ENCODE peak calls at places on chromosomes 12 and 14, in eight cellular contexts. N, X, R, P, A, Y, J and B are unnamed samples.

GRCh38 chr12:100826323-100826722 is 31.7 kb downstream of the ANO4 start:
- DNase-seq in N (peak), X (peak), R (no peak), P (peak), A (no peak), Y (peak), J (peak), B (peak)

GRCh38 chr12:66768293-66768692 is 89.4 kb upstream of the GRIP1 start:
- DNase-seq in N (no peak), X (no peak), R (no peak), P (no peak), A (no peak), Y (no peak), J (no peak), B (no peak)

GRCh38 chr14:101939771-101940170 is 24.6 kb upstream of the DYNC1H1 start:
- DNase-seq in N (no peak), X (no peak), R (no peak), P (no peak), A (no peak), Y (no peak), J (no peak), B (no peak)

GRCh38 chr14:105324080-105324778 is 9.7 kb downstream of the PACS2 start:
- DNase-seq in N (no peak), X (no peak), R (no peak), P (no peak), A (no peak), Y (no peak), J (no peak), B (no peak)

GRCh38 chr12:50848963-50849362 is 6.2 kb downstream of the TMPRSS12 start:
- DNase-seq in N (no peak), X (no peak), R (no peak), P (no peak), A (no peak), Y (no peak), J (no peak), B (no peak)

GRCh38 chr12:52924764-52925716 is 20.2 kb upstream of the KRT8 start:
- DNase-seq in N (no peak), X (peak), R (no peak), P (no peak), A (no peak), Y (no peak), J (peak), B (no peak)

GRCh38 chr14:86961106-86961716 is 1031.8 kb downstream of the GALC start:
- DNase-seq in N (no peak), X (peak), R (no peak), P (peak), A (no peak), Y (peak), J (peak), B (peak)

GRCh38 chr12:112870267-112870980 is 36.3 kb upstream of the OAS1 start:
- DNase-seq in N (no peak), X (no peak), R (no peak), P (no peak), A (no peak), Y (no peak), J (no peak), B (no peak)

GRCh38 chr12:124457287-124458219 is 109.9 kb downstream of the NCOR2 start:
- DNase-seq in N (peak), X (peak), R (peak), P (peak), A (peak), Y (no peak), J (peak), B (no peak)

GRCh38 chr12:65999564-66000280 is 130.8 kb downstream of the LLPH start:
- DNase-seq in N (no peak), X (no peak), R (no peak), P (no peak), A (no peak), Y (no peak), J (peak), B (no peak)

GRCh38 chr12:48349471-48349870 is 1.2 kb downstream of the ZNF641 start:
- DNase-seq in N (no peak), X (no peak), R (no peak), P (no peak), A (no peak), Y (no peak), J (peak), B (no peak)

GRCh38 chr12:111598637-111599458 is at the start of gene ATXN2:
- DNase-seq in N (peak), X (peak), R (peak), P (no peak), A (no peak), Y (peak), J (no peak), B (no peak)

GRCh38 chr12:30286345-30286926 is 409.2 kb downstream of the IPO8 start:
- DNase-seq in N (no peak), X (peak), R (no peak), P (peak), A (no peak), Y (no peak), J (peak), B (peak)

GRCh38 chr12:12598864-12599263 is 12.8 kb upstream of the CREBL2 start:
- DNase-seq in N (no peak), X (no peak), R (no peak), P (no peak), A (no peak), Y (no peak), J (no peak), B (no peak)

GRCh38 chr14:49858383-49858782 is 5.8 kb upstream of the NEMF start:
- DNase-seq in N (no peak), X (no peak), R (no peak), P (peak), A (no peak), Y (no peak), J (no peak), B (no peak)

GRCh38 chr12:124466200-124467128 is 100.9 kb downstream of the NCOR2 start:
- DNase-seq in N (no peak), X (no peak), R (peak), P (peak), A (no peak), Y (no peak), J (peak), B (no peak)

DNA sequence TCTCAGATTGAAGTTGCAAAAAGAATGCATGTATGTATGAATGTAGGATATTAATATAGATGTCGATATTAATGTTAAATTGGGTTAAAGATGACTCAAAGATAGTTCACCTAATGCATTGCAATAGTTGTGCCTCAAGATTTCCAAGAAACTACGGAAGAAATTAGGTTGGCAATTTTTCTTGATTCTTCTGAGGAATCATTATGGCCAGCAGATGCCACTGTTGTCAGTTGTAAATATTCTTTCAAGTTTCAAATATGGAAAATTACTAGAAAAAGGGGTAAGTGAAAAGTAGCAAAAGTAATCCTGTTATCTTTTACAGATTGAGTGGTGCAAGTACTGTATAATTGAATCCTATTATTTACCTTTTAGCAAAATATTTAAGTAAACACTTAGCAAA is 202.1 kb downstream of the ADAMTS20 start:
- DNase-seq in N (no peak), X (peak), R (no peak), P (no peak), A (no peak), Y (no peak), J (peak), B (no peak)
- TF ChIP-seq CTCF in N (no peak), X (peak), R (no peak), P (no peak), A (no peak), Y (no peak), J (peak), B (peak)

DNA sequence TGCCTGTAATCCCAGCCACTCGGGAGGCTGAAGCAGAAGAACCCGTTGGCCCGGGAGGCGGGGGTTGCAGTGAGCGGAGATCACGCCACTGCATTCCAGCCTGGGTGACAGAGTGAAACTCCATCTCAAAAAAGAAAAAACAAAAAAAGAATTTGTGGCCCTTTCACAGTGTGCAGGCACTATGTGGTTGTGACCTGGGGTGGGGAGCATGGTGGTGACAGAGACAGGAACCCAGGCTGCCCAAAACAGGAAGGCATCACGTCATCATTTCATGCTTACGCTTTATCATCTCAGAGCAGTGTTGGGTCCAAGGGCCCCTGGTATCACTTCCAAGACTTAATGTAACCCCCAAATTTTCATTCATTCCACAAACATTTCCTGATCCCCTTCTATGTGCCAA is 175.7 kb upstream of the GSC start:
- DNase-seq in N (no peak), X (no peak), R (no peak), P (no peak), A (no peak), Y (no peak), J (no peak), B (no peak)
- TF ChIP-seq CTCF in N (no peak), X (no peak), R (no peak), P (no peak), A (no peak), Y (no peak), J (no peak), B (no peak)

GRCh38 chr12:58621126-58621525 is 299.2 kb downstream of the LRIG3 start:
- DNase-seq in N (no peak), X (no peak), R (no peak), P (no peak), A (no peak), Y (no peak), J (no peak), B (no peak)

GRCh38 chr12:58616618-58617017 is 303.7 kb downstream of the LRIG3 start:
- DNase-seq in N (no peak), X (no peak), R (no peak), P (no peak), A (no peak), Y (no peak), J (no peak), B (no peak)
- TF ChIP-seq CTCF in N (no peak), X (no peak), R (no peak), P (no peak), A (no peak), Y (no peak), J (no peak), B (no peak)

GRCh38 chr12:15015121-15015520 is 42.3 kb downstream of the PDE6H start:
- DNase-seq in N (no peak), X (no peak), R (no peak), P (no peak), A (no peak), Y (no peak), J (no peak), B (no peak)

GRCh38 chr12:15013634-15014169 is 40.9 kb downstream of the PDE6H start:
- DNase-seq in N (no peak), X (no peak), R (no peak), P (no peak), A (no peak), Y (no peak), J (no peak), B (no peak)

GRCh38 chr12:15014708-15015107 is 41.9 kb downstream of the PDE6H start:
- DNase-seq in N (no peak), X (no peak), R (no peak), P (no peak), A (no peak), Y (no peak), J (no peak), B (no peak)

DNA sequence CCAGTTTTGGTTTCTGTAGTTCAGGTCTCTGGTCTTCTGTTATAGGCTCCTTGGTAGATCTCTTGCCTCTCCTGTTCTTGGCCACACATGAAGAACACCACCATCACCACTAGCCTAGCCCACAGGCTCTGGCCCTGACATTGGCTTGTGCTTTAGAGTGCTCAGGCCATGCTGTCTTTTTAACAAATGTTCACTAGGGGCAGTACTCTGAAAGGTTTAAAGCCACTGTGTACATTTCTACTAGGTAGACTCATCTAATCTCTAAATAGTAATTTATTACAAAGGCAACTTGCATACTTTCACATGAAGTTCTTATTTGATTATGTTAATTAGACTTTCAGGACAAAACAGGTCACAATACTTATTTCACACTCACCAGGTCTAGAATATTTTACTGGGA is 38.3 kb downstream of the PDE6H start:
- DNase-seq in N (no peak), X (no peak), R (peak), P (peak), A (no peak), Y (no peak), J (no peak), B (no peak)
- TF ChIP-seq CTCF in N (no peak), X (peak), R (no peak), P (no peak), A (no peak), Y (no peak), J (peak), B (no peak)

DNA sequence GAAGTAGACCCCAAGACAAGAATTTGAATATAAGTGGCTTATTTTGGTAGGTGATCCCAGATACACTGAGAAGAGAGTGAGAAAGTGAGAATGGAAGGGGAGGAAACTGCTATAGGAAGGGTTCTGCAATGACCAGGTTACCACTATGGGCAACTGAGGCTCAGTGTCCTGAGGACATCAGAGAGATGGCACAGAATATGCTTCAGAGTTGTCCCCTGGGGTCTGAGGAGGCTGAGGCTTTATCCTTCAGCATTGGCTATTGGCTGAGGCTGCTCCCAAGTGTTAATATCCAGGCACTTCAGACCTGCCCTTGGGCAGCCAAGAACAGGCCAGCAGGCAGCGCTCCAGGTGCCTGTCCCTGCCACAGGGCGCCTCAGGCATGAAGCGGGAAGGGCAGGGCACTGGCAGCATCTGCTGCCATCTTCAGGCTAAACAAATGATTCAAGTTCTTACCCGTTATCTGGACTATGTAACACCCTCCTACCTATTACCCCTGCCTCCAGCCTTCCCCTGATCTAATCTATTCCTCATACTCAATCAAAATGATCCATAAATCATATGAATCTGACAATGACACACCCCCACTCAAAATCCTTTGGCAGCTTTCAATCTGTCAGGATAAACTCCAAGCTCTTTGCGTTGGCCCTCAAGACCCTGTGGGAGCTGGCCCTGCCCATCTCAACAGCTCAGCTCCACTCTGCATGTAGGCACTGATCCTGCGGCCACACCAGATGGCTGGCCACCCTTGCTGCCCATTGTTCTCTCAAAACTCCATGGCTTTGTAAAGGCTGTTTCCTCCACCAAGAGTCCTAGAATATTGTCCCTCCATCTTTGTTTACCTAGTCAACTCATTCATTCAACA is 42.4 kb downstream of the CKAP4 start:
- DNase-seq in N (no peak), X (no peak), R (peak), P (peak), A (no peak), Y (no peak), J (no peak), B (peak)
- TF ChIP-seq CTCF in N (no peak), X (no peak), R (no peak), P (no peak), A (no peak), Y (no peak), J (no peak), B (peak)

GRCh38 chr12:40330180-40330579 is 105.4 kb downstream of the LRRK2 start:
- DNase-seq in N (no peak), X (no peak), R (no peak), P (no peak), A (no peak), Y (no peak), J (no peak), B (no peak)

GRCh38 chr12:40327506-40327905 is 102.7 kb downstream of the LRRK2 start:
- DNase-seq in N (no peak), X (no peak), R (no peak), P (no peak), A (no peak), Y (no peak), J (no peak), B (no peak)

GRCh38 chr12:40325349-40325960 is 100.7 kb downstream of the LRRK2 start:
- DNase-seq in N (no peak), X (peak), R (no peak), P (peak), A (no peak), Y (no peak), J (peak), B (peak)
- TF ChIP-seq CTCF in N (no peak), X (peak), R (peak), P (peak), A (no peak), Y (no peak), J (peak), B (peak)

GRCh38 chr12:75437564-75437963 is 43.0 kb upstream of the GLIPR1 start:
- DNase-seq in N (no peak), X (no peak), R (no peak), P (peak), A (no peak), Y (no peak), J (peak), B (no peak)
- TF ChIP-seq CTCF in N (no peak), X (no peak), R (no peak), P (peak), A (no peak), Y (no peak), J (peak), B (peak)

GRCh38 chr12:108967869-108968540 is 52.9 kb downstream of the SVOP start:
- DNase-seq in N (no peak), X (peak), R (no peak), P (peak), A (no peak), Y (no peak), J (no peak), B (no peak)
- TF ChIP-seq CTCF in N (no peak), X (peak), R (peak), P (peak), A (no peak), Y (peak), J (peak), B (peak)